ENCODE peak calls at places on chromosomes 4 and X, in five cellular contexts. Y is fibroblast of lung, R is thoracic aorta, D is left ventricle myocardium inferior, A is mammary epithelial cell. E is an unnamed sample.
A peak's percentile ranks its signal among the peaks of the same experiment; 100 is the strongest.

GRCh38 chrX:11040405-11040804 is 70.7 kb upstream of the HCCS start:
- DNase-seq in A (no peak), R (no peak), D (no peak), Y (no peak), E (no peak)

GRCh38 chrX:82058728-82059127 is 856.8 kb downstream of the SH3BGRL start:
- DNase-seq in Y (no peak), R (no peak), A (no peak), D (no peak), E (no peak)

GRCh38 chr4:8393593-8394038 is 46.9 kb downstream of the ACOX3 start:
- DNase-seq in A (peak; percentile 84), R (peak; percentile 69), Y (peak; percentile 99), D (peak; percentile 61), E (peak; percentile 88)

GRCh38 chr4:130699004-130699403 is 1603.1 kb downstream of the C4orf33 start:
- DNase-seq in Y (no peak), A (no peak), R (no peak), D (no peak), E (no peak)

GRCh38 chr4:8920289-8920965 is 48.8 kb upstream of the HMX1 start:
- DNase-seq in R (no peak), A (no peak), D (no peak), Y (no peak), E (no peak)

GRCh38 chr4:69823481-69824186 is 36.3 kb downstream of the SULT1E1 start:
- DNase-seq in A (peak; percentile 34), D (no peak), Y (no peak), R (no peak), E (no peak)

GRCh38 chrX:115393271-115393670 is 103.8 kb downstream of the LUZP4 start:
- DNase-seq in Y (peak; percentile 93), A (peak; percentile 76), R (no peak), D (no peak), E (no peak)

GRCh38 chrX:50905334-50905733 is 5.2 kb upstream of the BMP15 start:
- DNase-seq in R (no peak), D (no peak), Y (no peak), A (peak; percentile 11), E (no peak)

GRCh38 chr4:65669008-65669971 is 999 bp downstream of the EPHA5 start:
- DNase-seq in R (no peak), D (no peak), Y (peak; percentile 59), A (no peak), E (no peak)

GRCh38 chrX:9562851-9563250 is 98.0 kb downstream of the TBL1X start:
- DNase-seq in Y (peak; percentile 94), A (peak; percentile 35), R (no peak), D (no peak), E (no peak)

GRCh38 chr4:41614519-41614918 is 76.6 kb downstream of the LIMCH1 start:
- DNase-seq in Y (no peak), D (no peak), R (no peak), A (no peak), E (no peak)

GRCh38 chrX:135625995-135626394 is 87.4 kb upstream of the CT45A1 start:
- DNase-seq in D (no peak), Y (no peak), R (no peak), A (no peak), E (no peak)

GRCh38 chr4:26171953-26172352 is 148.9 kb upstream of the RBPJ start:
- DNase-seq in D (no peak), A (no peak), Y (peak; percentile 95), R (no peak), E (no peak)

GRCh38 chrX:68504237-68504636 is 5.4 kb downstream of the YIPF6 start:
- DNase-seq in A (peak; percentile 68), R (no peak), Y (peak; percentile 78), D (no peak), E (no peak)

GRCh38 chr4:47647029-47647428 is 162.0 kb downstream of the ATP10D start:
- DNase-seq in Y (no peak), R (no peak), D (no peak), A (no peak), E (no peak)

GRCh38 chrX:21932277-21932996 is 8.1 kb upstream of the SMS start:
- DNase-seq in A (peak; percentile 89), D (no peak), Y (peak; percentile 94), R (no peak), E (peak; percentile 67)

GRCh38 chrX:39165773-39166172 is 364.5 kb downstream of the MID1IP1 start:
- DNase-seq in Y (no peak), D (no peak), A (no peak), R (no peak), E (no peak)

GRCh38 chr4:55411621-55412020 is 15.9 kb downstream of the TMEM165 start:
- DNase-seq in R (no peak), Y (peak; percentile 55), D (no peak), A (no peak), E (no peak)

GRCh38 chr4:2072971-2073807 is 14.1 kb downstream of the NAT8L start:
- DNase-seq in R (no peak), A (no peak), D (no peak), Y (no peak), E (no peak)

GRCh38 chr4:38866973-38867477 is 581 bp upstream of the FAM114A1 start:
- DNase-seq in A (no peak), R (no peak), D (no peak), Y (no peak), E (no peak)

GRCh38 chrX:50691820-50692219 is 122.2 kb downstream of the SHROOM4 start:
- DNase-seq in A (peak; percentile 27), R (no peak), D (no peak), Y (peak; percentile 23), E (no peak)

GRCh38 chr4:173761938-173762337 is 231.9 kb upstream of the HAND2 start:
- DNase-seq in A (no peak), D (no peak), Y (no peak), R (no peak), E (no peak)

GRCh38 chrX:119760026-119760902 is 1.9 kb downstream of the SOWAHD start:
- DNase-seq in D (no peak), A (no peak), Y (no peak), R (no peak), E (no peak)

GRCh38 chrX:119763836-119764387 is 5.5 kb downstream of the SOWAHD start:
- DNase-seq in Y (no peak), R (no peak), A (no peak), D (no peak), E (no peak)

GRCh38 chrX:119759333-119759766 is 962 bp downstream of the SOWAHD start:
- DNase-seq in D (no peak), A (no peak), R (no peak), Y (no peak), E (no peak)

GRCh38 chrX:119763175-119763574 is 4.8 kb downstream of the SOWAHD start:
- DNase-seq in D (no peak), R (no peak), Y (peak; percentile 90), A (peak; percentile 13), E (no peak)

GRCh38 chrX:119762718-119763117 is 4.3 kb downstream of the SOWAHD start:
- DNase-seq in A (no peak), R (no peak), D (no peak), Y (peak; percentile 50), E (no peak)
- H3K27ac ChIP-seq in A (no peak overlapping the region), R (no peak overlapping the region), D (no peak overlapping the region), Y (no peak overlapping the region), E (no peak overlapping the region)

DNA sequence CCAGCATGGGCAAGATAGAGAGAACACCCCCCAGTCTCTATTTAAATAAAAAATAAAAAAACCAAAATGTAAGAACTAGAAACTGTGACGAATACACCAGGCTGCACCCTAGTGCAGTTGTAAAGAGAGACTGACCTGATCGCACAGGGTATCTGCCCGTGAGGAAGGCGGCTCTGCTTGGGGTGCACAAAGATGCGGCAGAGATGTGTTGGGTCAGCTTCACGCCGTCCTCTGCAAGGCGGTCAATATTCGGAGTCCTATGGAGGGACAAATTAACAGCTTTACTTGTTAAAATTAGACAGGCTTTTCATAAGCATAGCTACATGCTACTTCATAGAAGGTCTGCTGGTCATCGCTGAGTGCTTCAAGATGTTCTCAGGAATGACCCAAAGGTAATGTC is 26.1 kb upstream of the ARSD start:
- DNase-seq in Y (no peak), R (no peak), D (no peak), A (no peak), E (no peak)
- H3K4me1 ChIP-seq in Y (no peaks in the 10 kb centered on the region), R (no peaks in the 10 kb centered on the region), D (no peaks in the 10 kb centered on the region), A (no peaks in the 10 kb centered on the region), E (no peaks in the 10 kb centered on the region)

DNA sequence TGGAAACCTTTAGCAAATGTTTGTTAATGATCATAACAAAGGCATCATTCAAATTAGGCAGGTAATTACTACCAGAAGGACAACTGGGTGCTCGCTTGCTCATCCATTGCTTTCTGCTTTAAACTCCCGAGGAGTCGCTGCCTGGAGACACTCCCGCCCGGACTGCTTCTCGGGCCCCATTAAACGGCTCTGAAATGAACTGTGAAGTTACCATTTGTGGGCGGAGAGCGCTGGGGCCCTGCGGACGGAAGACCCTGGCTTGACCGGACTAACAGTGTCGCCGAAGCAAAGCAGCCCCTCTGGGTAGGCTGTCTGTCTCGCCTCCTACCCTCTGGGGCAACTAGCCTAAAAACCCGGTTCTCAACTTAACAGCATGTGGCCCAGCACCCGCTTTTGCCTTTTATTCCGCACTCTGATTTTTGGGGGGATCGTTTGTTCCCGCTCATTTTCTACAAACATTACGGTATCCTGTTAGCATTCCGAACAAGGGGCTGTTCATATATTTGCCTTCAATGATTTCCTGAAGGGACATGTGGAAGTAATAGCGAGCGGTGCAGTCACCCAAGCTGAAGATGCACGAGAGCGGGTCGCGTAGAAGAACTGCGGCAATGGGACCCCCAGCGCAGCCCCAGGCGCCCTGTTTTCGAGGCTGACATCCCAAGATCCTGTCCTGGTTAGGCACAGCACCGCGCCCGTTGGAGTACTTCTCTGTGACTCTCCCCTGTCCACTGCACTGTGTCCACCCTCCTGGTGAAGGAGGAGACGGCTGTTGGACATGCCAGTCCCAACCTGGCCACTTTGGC is 1.6 kb upstream of the PDGFRA start:
- DNase-seq in D (no peak), A (peak; percentile 67), R (no peak), Y (peak; percentile 75), E (peak; percentile 69)
- H3K27ac ChIP-seq in D (peak overlapping the region; percentile 74), A (no peak overlapping the region), R (peak overlapping the region; percentile 97), Y (peak overlapping the region; percentile 90), E (peak overlapping the region; percentile 46)

GRCh38 chr4:18128241-18128640 is 106.7 kb upstream of the LCORL start:
- DNase-seq in R (no peak), D (no peak), A (no peak), Y (no peak), E (no peak)
- H3K4me1 ChIP-seq in R (no peaks in the 10 kb centered on the region), D (no peaks in the 10 kb centered on the region), A (no peaks in the 10 kb centered on the region), Y (no peaks in the 10 kb centered on the region), E (no peaks in the 10 kb centered on the region)

E was measured in right atrium auricular region.